ENCODE peak calls at places on chromosome 1, in six cellular contexts. E, L, U, T, I and H are unnamed samples.

GRCh38 chr1:202710070-202711025 is at the start of gene SYT2:
- DNase-seq in E (peak), U (no peak), L (peak), T (peak), I (no peak), H (no peak)

GRCh38 chr1:77475631-77476030 is 193.8 kb downstream of the AK5 start:
- DNase-seq in U (no peak), T (no peak), I (no peak), L (no peak), E (no peak), H (no peak)

GRCh38 chr1:32619701-32620485 is 30.5 kb downstream of the ZBTB8OS start:
- DNase-seq in T (no peak), L (no peak), E (no peak), U (no peak), I (no peak), H (no peak)

GRCh38 chr1:94658221-94658620 is 116.7 kb upstream of the F3 start:
- DNase-seq in L (no peak), E (no peak), U (no peak), I (no peak), T (no peak), H (no peak)

GRCh38 chr1:174114788-174115448 is 44.4 kb upstream of the RABGAP1L start:
- DNase-seq in U (no peak), E (peak), L (peak), T (no peak), I (no peak), H (peak)

GRCh38 chr1:218658899-218659298 is 313.8 kb downstream of the TGFB2 start:
- DNase-seq in T (no peak), I (no peak), U (no peak), E (no peak), L (no peak), H (no peak)

GRCh38 chr1:87684194-87684593 is 355.5 kb downstream of the LMO4 start:
- DNase-seq in E (no peak), T (no peak), U (no peak), L (peak), I (no peak), H (no peak)

GRCh38 chr1:70486676-70487470 is 75.8 kb downstream of the CTH start:
- DNase-seq in E (no peak), T (no peak), U (no peak), L (no peak), I (no peak), H (no peak)